ENCODE peak calls at places on chromosome 17, in four cellular contexts. One of them, this sample, is unnamed.

GRCh38 chr17:76593338-76593737 is 7.7 kb upstream of the ST6GALNAC2 start:
- DNase-seq in PC-3: peak
- DNase-seq in neural progenitor cell: no peak
- DNase-seq in MM.1S: no peak
- DNase-seq in this sample: peak

GRCh38 chr17:69048634-69049033 is 12.1 kb downstream of the ABCA9 start:
- DNase-seq in MM.1S: no peak
- DNase-seq in neural progenitor cell: no peak
- DNase-seq in PC-3: no peak
- DNase-seq in this sample: no peak

GRCh38 chr17:69857412-69857835 is 217.6 kb upstream of the KCNJ16 start:
- DNase-seq in PC-3: peak
- DNase-seq in MM.1S: no peak
- DNase-seq in neural progenitor cell: no peak
- DNase-seq in this sample: no peak

GRCh38 chr17:10730956-10731879 is 1.4 kb upstream of the TMEM220 start:
- DNase-seq in PC-3: no peak
- DNase-seq in MM.1S: no peak
- DNase-seq in neural progenitor cell: no peak
- DNase-seq in this sample: peak

GRCh38 chr17:336110-337021 is 16.2 kb downstream of the RPH3AL start:
- DNase-seq in PC-3: no peak
- DNase-seq in MM.1S: no peak
- DNase-seq in neural progenitor cell: peak
- DNase-seq in this sample: no peak

GRCh38 chr17:9958586-9959281 is 53.7 kb upstream of the RCVRN start:
- DNase-seq in PC-3: no peak
- DNase-seq in neural progenitor cell: peak
- DNase-seq in MM.1S: no peak
- DNase-seq in this sample: peak

GRCh38 chr17:72338304-72338703 is 217.5 kb downstream of the SOX9 start:
- DNase-seq in neural progenitor cell: no peak
- DNase-seq in PC-3: no peak
- DNase-seq in MM.1S: no peak
- DNase-seq in this sample: no peak

GRCh38 chr17:57622886-57623433 is 122.1 kb downstream of the CCDC182 start:
- DNase-seq in PC-3: peak
- DNase-seq in neural progenitor cell: no peak
- DNase-seq in MM.1S: no peak
- DNase-seq in this sample: no peak

GRCh38 chr17:50668025-50668837 is 33.5 kb downstream of the ABCC3 start:
- DNase-seq in MM.1S: no peak
- DNase-seq in PC-3: peak
- DNase-seq in neural progenitor cell: no peak
- DNase-seq in this sample: no peak

GRCh38 chr17:30476726-30477082 is 504 bp upstream of the GOSR1 start:
- DNase-seq in neural progenitor cell: peak
- DNase-seq in PC-3: no peak
- DNase-seq in MM.1S: no peak
- DNase-seq in this sample: peak

GRCh38 chr17:15907290-15907689 is 37.6 kb upstream of the ADORA2B start:
- DNase-seq in MM.1S: no peak
- DNase-seq in PC-3: no peak
- DNase-seq in neural progenitor cell: no peak
- DNase-seq in this sample: no peak

GRCh38 chr17:68539536-68540469 is 27.6 kb downstream of the PRKAR1A start:
- DNase-seq in neural progenitor cell: peak
- DNase-seq in PC-3: peak
- DNase-seq in MM.1S: peak
- DNase-seq in this sample: peak

GRCh38 chr17:35188111-35188510 is 6.1 kb downstream of the SLC35G3 start:
- DNase-seq in MM.1S: no peak
- DNase-seq in neural progenitor cell: no peak
- DNase-seq in PC-3: no peak
- DNase-seq in this sample: no peak

GRCh38 chr17:35191001-35191695 is 3.0 kb downstream of the SLC35G3 start:
- DNase-seq in PC-3: no peak
- DNase-seq in neural progenitor cell: no peak
- DNase-seq in MM.1S: no peak
- DNase-seq in this sample: no peak

GRCh38 chr17:35192708-35193107 is 1.5 kb downstream of the SLC35G3 start:
- DNase-seq in MM.1S: no peak
- DNase-seq in neural progenitor cell: no peak
- DNase-seq in PC-3: no peak
- DNase-seq in this sample: no peak

GRCh38 chr17:35187481-35187880 is 6.7 kb downstream of the SLC35G3 start:
- DNase-seq in MM.1S: no peak
- DNase-seq in neural progenitor cell: no peak
- DNase-seq in PC-3: no peak
- DNase-seq in this sample: no peak

GRCh38 chr17:35189291-35189690 is 4.9 kb downstream of the SLC35G3 start:
- DNase-seq in neural progenitor cell: no peak
- DNase-seq in MM.1S: no peak
- DNase-seq in PC-3: peak
- DNase-seq in this sample: no peak
- TF ChIP-seq CTCF in neural progenitor cell: no peak
- TF ChIP-seq CTCF in MM.1S: no peak
- TF ChIP-seq CTCF in PC-3: no peak
- TF ChIP-seq CTCF in this sample: no peak

GRCh38 chr17:6523330-6523729 is 33.0 kb downstream of the PITPNM3 start:
- DNase-seq in PC-3: peak
- DNase-seq in neural progenitor cell: no peak
- DNase-seq in MM.1S: no peak
- DNase-seq in this sample: peak
- TF ChIP-seq EZH2phosphoT487 in PC-3: no peak
- TF ChIP-seq EZH2phosphoT487 in neural progenitor cell: no peak
- TF ChIP-seq EZH2phosphoT487 in MM.1S: no peak
- TF ChIP-seq EZH2phosphoT487 in this sample: no peak

GRCh38 chr17:78330570-78331224 is 29.2 kb downstream of the SOCS3 start:
- DNase-seq in MM.1S: no peak
- DNase-seq in PC-3: peak
- DNase-seq in neural progenitor cell: no peak
- DNase-seq in this sample: no peak
- H2AFZ ChIP-seq in MM.1S: no peak
- H2AFZ ChIP-seq in PC-3: peak
- H2AFZ ChIP-seq in neural progenitor cell: no peak
- H2AFZ ChIP-seq in this sample: no peak

GRCh38 chr17:28413804-28414203 is 7.8 kb upstream of the SLC46A1 start:
- DNase-seq in neural progenitor cell: no peak
- DNase-seq in PC-3: no peak
- DNase-seq in MM.1S: no peak
- DNase-seq in this sample: peak
- TF ChIP-seq CTCF in neural progenitor cell: no peak
- TF ChIP-seq CTCF in PC-3: no peak
- TF ChIP-seq CTCF in MM.1S: no peak
- TF ChIP-seq CTCF in this sample: no peak

DNA sequence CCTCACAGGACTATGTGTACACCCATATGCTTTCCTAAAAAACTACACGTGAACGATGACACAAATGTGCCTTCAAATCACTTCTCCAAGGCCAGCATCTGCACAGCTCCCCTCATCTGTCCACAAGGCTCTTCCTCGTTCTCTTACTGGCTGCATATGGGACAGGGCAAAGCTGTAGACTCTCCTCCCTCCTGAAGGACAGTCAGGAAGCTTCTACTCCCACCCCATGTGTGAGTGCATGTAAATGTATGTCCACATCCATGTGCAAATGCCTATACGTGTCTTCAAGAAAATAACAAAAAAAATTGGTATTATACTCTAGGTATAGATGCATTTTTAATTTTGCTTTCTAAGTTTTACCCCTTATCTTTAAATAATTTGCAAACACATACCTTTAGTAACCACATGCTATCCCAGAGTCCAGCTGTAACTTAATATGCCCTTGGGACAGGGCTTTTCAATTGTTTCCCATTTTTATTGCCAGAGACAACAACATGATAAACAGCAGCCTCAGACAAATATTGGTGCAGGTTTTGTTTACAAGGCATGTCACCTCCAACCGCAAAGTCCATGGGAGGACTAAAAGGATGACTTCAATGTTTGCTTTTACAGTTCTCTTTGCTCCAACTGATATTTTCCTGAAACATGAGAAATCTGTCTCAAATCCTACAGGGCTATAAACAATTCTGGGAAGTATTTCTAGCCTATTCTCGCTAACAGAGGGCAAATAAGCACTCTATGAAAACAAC is 31.6 kb upstream of the FAAP100 start:
- DNase-seq in MM.1S: no peak
- DNase-seq in neural progenitor cell: no peak
- DNase-seq in PC-3: peak
- DNase-seq in this sample: no peak
- TF ChIP-seq EZH2phosphoT487 in MM.1S: no peak
- TF ChIP-seq EZH2phosphoT487 in neural progenitor cell: no peak
- TF ChIP-seq EZH2phosphoT487 in PC-3: peak
- TF ChIP-seq EZH2phosphoT487 in this sample: no peak

GRCh38 chr17:4362141-4362540 is 4.3 kb downstream of the UBE2G1 start:
- DNase-seq in neural progenitor cell: no peak
- DNase-seq in MM.1S: no peak
- DNase-seq in PC-3: peak
- DNase-seq in this sample: no peak

GRCh38 chr17:4366312-4367063 is at the start of gene UBE2G1:
- DNase-seq in MM.1S: peak
- DNase-seq in PC-3: peak
- DNase-seq in neural progenitor cell: peak
- DNase-seq in this sample: peak

GRCh38 chr17:4365628-4366311 is 705 bp downstream of the UBE2G1 start:
- DNase-seq in PC-3: no peak
- DNase-seq in MM.1S: peak
- DNase-seq in neural progenitor cell: peak
- DNase-seq in this sample: peak

GRCh38 chr17:4365103-4365627 is 1.3 kb downstream of the UBE2G1 start:
- DNase-seq in neural progenitor cell: peak
- DNase-seq in PC-3: peak
- DNase-seq in MM.1S: peak
- DNase-seq in this sample: peak

GRCh38 chr17:4364622-4365041 is 1.8 kb downstream of the UBE2G1 start:
- DNase-seq in neural progenitor cell: no peak
- DNase-seq in PC-3: no peak
- DNase-seq in MM.1S: no peak
- DNase-seq in this sample: no peak
- H2AFZ ChIP-seq in neural progenitor cell: no peak
- H2AFZ ChIP-seq in PC-3: peak
- H2AFZ ChIP-seq in MM.1S: no peak
- H2AFZ ChIP-seq in this sample: no peak

GRCh38 chr17:8835631-8836364 is 31.7 kb downstream of the PIK3R6 start:
- DNase-seq in MM.1S: no peak
- DNase-seq in PC-3: no peak
- DNase-seq in neural progenitor cell: no peak
- DNase-seq in this sample: no peak

GRCh38 chr17:8831234-8831849 is 32.2 kb upstream of the MFSD6L start:
- DNase-seq in neural progenitor cell: no peak
- DNase-seq in MM.1S: no peak
- DNase-seq in PC-3: no peak
- DNase-seq in this sample: no peak

GRCh38 chr17:8835106-8835505 is 32.4 kb downstream of the PIK3R6 start:
- DNase-seq in neural progenitor cell: no peak
- DNase-seq in PC-3: no peak
- DNase-seq in MM.1S: no peak
- DNase-seq in this sample: no peak

GRCh38 chr17:8830141-8830540 is 31.0 kb upstream of the MFSD6L start:
- DNase-seq in neural progenitor cell: no peak
- DNase-seq in MM.1S: no peak
- DNase-seq in PC-3: no peak
- DNase-seq in this sample: no peak

GRCh38 chr17:8832711-8833352 is 33.7 kb upstream of the MFSD6L start:
- DNase-seq in MM.1S: no peak
- DNase-seq in neural progenitor cell: peak
- DNase-seq in PC-3: no peak
- DNase-seq in this sample: peak
- TF ChIP-seq CTCF in MM.1S: peak
- TF ChIP-seq CTCF in neural progenitor cell: peak
- TF ChIP-seq CTCF in PC-3: peak
- TF ChIP-seq CTCF in this sample: peak

GRCh38 chr17:2723997-2724782 is 12.6 kb upstream of the CLUH start:
- DNase-seq in MM.1S: no peak
- DNase-seq in neural progenitor cell: peak
- DNase-seq in PC-3: peak
- DNase-seq in this sample: peak
- TF ChIP-seq EZH2phosphoT487 in MM.1S: no peak
- TF ChIP-seq EZH2phosphoT487 in neural progenitor cell: no peak
- TF ChIP-seq EZH2phosphoT487 in PC-3: no peak
- TF ChIP-seq EZH2phosphoT487 in this sample: no peak

GRCh38 chr17:79023886-79024771 is at the start of gene C1QTNF1:
- DNase-seq in PC-3: peak
- DNase-seq in neural progenitor cell: peak
- DNase-seq in MM.1S: peak
- DNase-seq in this sample: peak
- H2AFZ ChIP-seq in PC-3: peak
- H2AFZ ChIP-seq in neural progenitor cell: peak
- H2AFZ ChIP-seq in MM.1S: peak
- H2AFZ ChIP-seq in this sample: peak

This sample was measured in GM23338.